ENCODE peak calls at places on chromosomes 16 and 17, in four cellular contexts. P, S, O and Y are unnamed samples. For H3K9me3, the result is how much of the 10 kb centered on the place peaks cover.

GRCh38 chr17:2151634-2152033 is 96.7 kb downstream of the HIC1 start:
- DNase-seq in S (no peak), P (no peak), O (no peak), Y (no peak)

GRCh38 chr17:8503807-8504206 is 68.1 kb downstream of the NDEL1 start:
- DNase-seq in O (no peak), S (no peak), P (no peak), Y (no peak)

GRCh38 chr16:30445149-30445407 is 596 bp downstream of the SEPHS2 start:
- DNase-seq in P (no peak), S (no peak), O (no peak), Y (no peak)

GRCh38 chr17:45645330-45645729 is 138.8 kb upstream of the CRHR1 start:
- DNase-seq in O (no peak), P (no peak), S (no peak), Y (no peak)

GRCh38 chr16:88345943-88346560 is 36.7 kb upstream of the ZNF469 start:
- DNase-seq in O (no peak), S (no peak), P (no peak), Y (no peak)

GRCh38 chr17:54983260-54983659 is 14.7 kb downstream of the STXBP4 start:
- DNase-seq in S (no peak), O (no peak), P (no peak), Y (no peak)

GRCh38 chr17:63222655-63223054 is 223.5 kb downstream of the CYB561 start:
- DNase-seq in S (no peak), P (no peak), O (no peak), Y (no peak)

GRCh38 chr17:68771867-68772515 is 170.8 kb upstream of the FAM20A start:
- DNase-seq in P (no peak), O (no peak), S (no peak), Y (no peak)

GRCh38 chr16:79278506-79278905 is 322.0 kb downstream of the MAF start:
- DNase-seq in O (peak), S (no peak), P (no peak), Y (no peak)

GRCh38 chr17:82888583-82889495 is 49.0 kb upstream of the ZNF750 start:
- DNase-seq in O (no peak), S (no peak), P (peak), Y (peak)

GRCh38 chr17:63433746-63434591 is 12.1 kb downstream of the CYB561 start:
- DNase-seq in O (no peak), S (peak), P (peak), Y (peak)

GRCh38 chr17:75300280-75300679 is 11.0 kb upstream of the SLC25A19 start:
- DNase-seq in P (no peak), S (no peak), O (no peak), Y (no peak)

GRCh38 chr17:17205368-17206148 is 575 bp downstream of the PLD6 start:
- DNase-seq in P (peak), O (no peak), S (peak), Y (peak)

GRCh38 chr16:71626858-71627213 is 852 bp downstream of the MARVELD3 start:
- DNase-seq in P (peak), O (no peak), S (peak), Y (peak)

GRCh38 chr17:39605492-39606433 is 2.0 kb downstream of the NEUROD2 start:
- DNase-seq in P (no peak), O (no peak), S (no peak), Y (no peak)

GRCh38 chr17:41680426-41681040 is 8.2 kb upstream of the EIF1 start:
- DNase-seq in O (no peak), S (no peak), P (no peak), Y (no peak)

GRCh38 chr17:53336281-53336680 is 486.4 kb upstream of the KIF2B start:
- DNase-seq in P (no peak), O (no peak), S (no peak), Y (no peak)

GRCh38 chr16:15746332-15746731 is 96.3 kb downstream of the NDE1 start:
- DNase-seq in O (no peak), S (no peak), P (no peak), Y (no peak)

GRCh38 chr16:15741207-15741871 is 91.3 kb downstream of the NDE1 start:
- DNase-seq in O (no peak), P (no peak), S (no peak), Y (no peak)

GRCh38 chr16:15742716-15743115 is 92.7 kb downstream of the NDE1 start:
- DNase-seq in P (no peak), S (no peak), O (no peak), Y (no peak)

GRCh38 chr16:15739940-15740339 is 89.9 kb downstream of the NDE1 start:
- DNase-seq in P (no peak), O (no peak), S (no peak), Y (no peak)

DNA sequence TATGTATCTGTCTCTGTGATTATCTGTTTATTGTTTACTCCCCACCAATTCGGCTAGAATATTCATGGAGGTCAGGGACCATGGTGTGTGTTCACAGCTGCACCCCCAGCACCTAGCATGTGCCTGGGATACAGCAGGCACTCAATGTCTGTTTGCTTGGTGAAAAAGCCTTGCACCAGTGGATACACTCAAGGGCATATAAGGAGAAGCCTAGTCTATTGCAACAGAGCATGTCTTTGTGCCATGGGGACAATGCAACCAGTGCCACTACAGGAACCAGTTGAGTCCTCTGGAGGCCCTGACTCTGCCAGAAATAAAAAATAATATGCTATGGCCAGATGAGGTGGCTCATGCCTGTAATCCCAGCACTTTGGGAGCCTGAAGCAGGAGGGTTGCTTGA is 93.6 kb downstream of the NDE1 start:
- DNase-seq in O (no peak), S (no peak), P (no peak), Y (no peak)
- H3K4me3 ChIP-seq in O (no peak), S (no peak), P (no peak), Y (no peak)

GRCh38 chr17:61219460-61219859 is 180.2 kb upstream of the TBX2 start:
- DNase-seq in O (no peak), S (peak), P (no peak), Y (no peak)

GRCh38 chr17:61214753-61215152 is 184.9 kb upstream of the TBX2 start:
- DNase-seq in O (no peak), S (no peak), P (no peak), Y (no peak)

GRCh38 chr17:61218438-61218837 is 181.2 kb upstream of the TBX2 start:
- DNase-seq in O (no peak), S (no peak), P (no peak), Y (no peak)

GRCh38 chr17:61217878-61218437 is 181.7 kb upstream of the TBX2 start:
- DNase-seq in O (no peak), P (no peak), S (no peak), Y (no peak)

GRCh38 chr17:61216066-61216465 is 183.6 kb upstream of the TBX2 start:
- DNase-seq in S (no peak), O (no peak), P (no peak), Y (no peak)
- H3K9me3 ChIP-seq in S (under half), O (under half), P (under half), Y (under half)

GRCh38 chr17:20293501-20293900 is 173.8 kb downstream of the LGALS9B start:
- DNase-seq in P (no peak), S (no peak), O (no peak), Y (no peak)
- H3K4me3 ChIP-seq in P (no peak), S (no peak), O (no peak), Y (no peak)

GRCh38 chr16:35342012-35342411 is 1882.6 kb downstream of the TP53TG3F start:
- DNase-seq in S (no peak), P (no peak), O (no peak), Y (no peak)
- H3K9me3 ChIP-seq in S (under half), P (under half), O (under half), Y (under half)

DNA sequence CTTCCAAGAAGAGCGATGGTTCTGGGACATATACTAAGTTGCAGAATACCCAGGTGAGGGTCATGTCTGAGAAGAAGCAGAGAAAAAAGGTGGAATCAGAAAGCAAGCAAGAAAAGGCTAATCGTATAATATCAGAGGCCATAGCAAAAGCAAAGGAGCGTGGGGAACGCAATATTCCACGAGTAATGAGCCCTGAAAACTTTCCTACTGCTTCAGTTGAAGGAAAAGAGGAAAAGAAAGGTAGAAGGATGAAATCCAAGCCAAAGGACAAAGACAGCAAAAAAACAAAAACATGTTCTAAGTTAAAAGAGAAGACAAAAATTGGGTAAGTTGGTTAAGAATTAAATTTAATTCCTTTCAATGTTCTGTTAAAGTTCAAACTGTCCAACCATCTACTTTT is 154.7 kb downstream of the CHD9 start:
- DNase-seq in P (no peak), O (no peak), S (no peak), Y (no peak)
- H3K4me3 ChIP-seq in P (peak), O (no peak), S (peak), Y (no peak)

GRCh38 chr16:73076291-73076959 is 28.5 kb upstream of the ZFHX3 start:
- DNase-seq in S (no peak), O (no peak), P (no peak), Y (no peak)
- H3K9me3 ChIP-seq in S (under half), O (under half), P (under half), Y (under half)

GRCh38 chr16:50267151-50267631 is 840 bp downstream of the ADCY7 start:
- DNase-seq in O (no peak), S (peak), P (no peak), Y (no peak)

GRCh38 chr16:50266337-50267091 is at the start of gene ADCY7:
- DNase-seq in S (peak), O (peak), P (peak), Y (peak)

GRCh38 chr16:50263940-50264929 is 2.1 kb upstream of the ADCY7 start:
- DNase-seq in S (peak), P (no peak), O (no peak), Y (no peak)

GRCh38 chr16:50265260-50265659 is 1.1 kb upstream of the ADCY7 start:
- DNase-seq in O (no peak), P (peak), S (peak), Y (no peak)

GRCh38 chr16:50265716-50266336 is 525 bp upstream of the ADCY7 start:
- DNase-seq in S (peak), P (no peak), O (no peak), Y (no peak)
- H3K4me3 ChIP-seq in S (peak), P (peak), O (peak), Y (no peak)

GRCh38 chr16:3223913-3224515 is 10.9 kb downstream of the ZNF200 start:
- DNase-seq in P (no peak), S (no peak), O (no peak), Y (no peak)
- H3K9me3 ChIP-seq in P (under half), S (half or more), O (under half), Y (under half)

GRCh38 chr16:49587051-49587450 is 213.4 kb downstream of the C16orf78 start:
- DNase-seq in S (peak), P (no peak), O (no peak), Y (no peak)
- H3K4me3 ChIP-seq in S (no peak), P (no peak), O (no peak), Y (no peak)

DNA sequence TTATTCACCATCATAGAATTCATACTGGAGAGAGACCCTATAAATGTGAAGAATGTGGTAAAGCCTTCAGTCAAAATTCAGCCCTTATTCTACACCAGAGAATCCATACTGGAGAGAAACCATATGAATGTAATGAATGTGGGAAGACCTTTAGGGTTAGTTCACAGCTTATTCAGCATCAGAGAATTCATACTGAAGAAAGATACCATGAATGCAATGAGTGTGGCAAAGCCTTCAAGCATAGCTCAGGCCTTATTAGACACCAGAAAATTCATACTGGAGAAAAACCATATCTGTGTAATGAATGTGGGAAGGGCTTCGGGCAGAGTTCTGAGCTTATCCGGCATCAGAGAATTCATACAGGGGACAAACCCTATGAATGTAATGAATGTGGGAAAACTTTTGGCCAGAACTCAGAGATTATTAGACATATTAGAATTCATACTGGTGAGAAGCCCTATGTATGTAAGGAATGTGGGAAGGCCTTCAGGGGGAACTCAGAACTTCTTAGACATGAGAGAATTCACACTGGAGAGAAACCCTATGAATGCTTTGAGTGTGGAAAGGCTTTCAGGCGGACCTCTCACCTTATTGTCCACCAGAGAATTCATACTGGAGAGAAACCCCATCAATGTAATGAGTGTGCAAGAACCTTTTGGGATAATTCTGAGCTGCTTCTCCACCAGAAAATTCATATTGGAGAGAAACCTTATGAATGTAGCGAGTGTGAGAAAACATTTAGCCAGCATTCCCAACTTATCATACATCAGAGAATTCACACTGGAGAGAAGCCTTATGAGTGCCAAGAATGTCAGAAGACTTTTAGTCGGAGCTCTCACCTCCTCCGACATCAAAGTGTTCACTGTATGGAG is 14.1 kb downstream of the ZFP3 start:
- DNase-seq in P (no peak), O (no peak), S (no peak), Y (no peak)
- H3K9me3 ChIP-seq in P (half or more), O (half or more), S (half or more), Y (under half)